ENCODE peak calls at places on chromosomes 12 and 14, in four cellular contexts. H is GM12878, J is HepG2, L is H1. P is an unnamed sample.

GRCh38 chr12:105317942-105318614 is 12.4 kb upstream of the C12orf75 start:
- DNase-seq in H (no peak), J (peak), L (no peak), P (no peak)

GRCh38 chr14:59251811-59252771 is 63.6 kb downstream of the DAAM1 start:
- DNase-seq in H (no peak), J (no peak), L (no peak), P (no peak)

GRCh38 chr12:91098942-91099341 is 12.4 kb downstream of the LUM start:
- DNase-seq in H (no peak), J (no peak), L (no peak), P (no peak)

GRCh38 chr12:55901881-55902490 is 25.7 kb downstream of the PYM1 start:
- DNase-seq in H (no peak), J (no peak), L (no peak), P (no peak)

GRCh38 chr14:33070474-33070873 is 131.8 kb downstream of the NPAS3 start:
- DNase-seq in H (no peak), J (no peak), L (no peak), P (no peak)

GRCh38 chr12:7162691-7163114 is 26.8 kb upstream of the PEX5 start:
- DNase-seq in H (no peak), J (peak), L (peak), P (peak)

GRCh38 chr14:75299064-75299463 is 20.4 kb downstream of the FOS start:
- DNase-seq in H (no peak), J (no peak), L (no peak), P (peak)

GRCh38 chr12:106601031-106601430 is 18.2 kb downstream of the RFX4 start:
- DNase-seq in H (no peak), J (peak), L (no peak), P (peak)

GRCh38 chr12:52295663-52296062 is 4.3 kb upstream of the KRT81 start:
- DNase-seq in H (no peak), J (no peak), L (no peak), P (no peak)

DNA sequence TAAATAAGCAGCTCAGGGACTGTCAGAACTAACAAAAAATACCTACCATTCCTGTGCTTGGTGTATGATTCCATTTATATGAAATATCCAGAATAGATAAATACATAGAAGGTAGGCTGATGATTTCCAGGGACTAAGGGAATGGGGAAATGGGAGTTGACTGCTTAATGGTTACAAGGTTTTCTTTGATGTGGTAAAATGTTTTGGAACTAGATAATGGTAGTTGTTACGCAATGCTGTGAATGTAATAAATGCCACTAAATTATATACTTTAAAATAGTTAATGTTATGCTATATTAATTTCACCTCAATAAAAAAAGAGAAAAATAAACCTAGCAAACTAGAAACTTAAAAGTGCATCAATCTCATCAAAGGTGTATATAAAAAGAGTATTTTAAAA is 41.1 kb downstream of the CEP83 start:
- DNase-seq in H (no peak), J (peak), L (no peak), P (no peak)
- TF ChIP-seq CBX5 in H (no peak), J (no peak), L (no peak), P (no peak)

GRCh38 chr12:95738024-95738611 is 52.4 kb downstream of the NTN4 start:
- DNase-seq in H (no peak), J (peak), L (no peak), P (no peak)

GRCh38 chr12:95740751-95741150 is 49.8 kb downstream of the NTN4 start:
- DNase-seq in H (no peak), J (no peak), L (no peak), P (no peak)

GRCh38 chr12:95742586-95742985 is 48.0 kb downstream of the NTN4 start:
- DNase-seq in H (no peak), J (no peak), L (no peak), P (no peak)

GRCh38 chr12:95739561-95740313 is 50.8 kb downstream of the NTN4 start:
- DNase-seq in H (no peak), J (no peak), L (no peak), P (no peak)

GRCh38 chr12:95741635-95742034 is 48.9 kb downstream of the NTN4 start:
- DNase-seq in H (no peak), J (no peak), L (no peak), P (no peak)
- TF ChIP-seq CBX5 in H (no peak), J (no peak), L (no peak), P (no peak)

GRCh38 chr14:89304972-89305703 is 111.9 kb downstream of the FOXN3 start:
- DNase-seq in H (peak), J (no peak), L (no peak), P (no peak)
- TF ChIP-seq CBX5 in H (no peak), J (no peak), L (no peak), P (no peak)

GRCh38 chr14:65423986-65424385 is 11.5 kb downstream of the FUT8 start:
- DNase-seq in H (no peak), J (no peak), L (no peak), P (no peak)
- TF ChIP-seq CBX5 in H (no peak), J (no peak), L (no peak), P (no peak)

GRCh38 chr12:32024884-32025599 is 65.8 kb downstream of the RESF1 start:
- DNase-seq in H (no peak), J (peak), L (no peak), P (peak)

GRCh38 chr12:32030151-32030550 is 70.9 kb downstream of the RESF1 start:
- DNase-seq in H (no peak), J (no peak), L (no peak), P (peak)

GRCh38 chr12:32030676-32031075 is 71.5 kb downstream of the RESF1 start:
- DNase-seq in H (no peak), J (no peak), L (no peak), P (no peak)

GRCh38 chr12:32025906-32026305 is 66.7 kb downstream of the RESF1 start:
- DNase-seq in H (peak), J (no peak), L (no peak), P (no peak)

GRCh38 chr12:32027684-32028355 is 68.6 kb downstream of the RESF1 start:
- DNase-seq in H (no peak), J (no peak), L (no peak), P (no peak)
- TF ChIP-seq CBX5 in H (no peak), J (no peak), L (no peak), P (no peak)

GRCh38 chr12:22334696-22335290 is at the start of gene ST8SIA1:
- DNase-seq in H (no peak), J (peak), L (no peak), P (no peak)
- TF ChIP-seq CBX5 in H (no peak), J (no peak), L (no peak), P (no peak)

GRCh38 chr12:110585231-110585799 is 2.2 kb upstream of the PPTC7 start:
- DNase-seq in H (no peak), J (no peak), L (no peak), P (no peak)

GRCh38 chr12:110581951-110582285 is 1.2 kb downstream of the PPTC7 start:
- DNase-seq in H (no peak), J (no peak), L (no peak), P (peak)

GRCh38 chr12:110579889-110580253 is 3.2 kb downstream of the PPTC7 start:
- DNase-seq in H (no peak), J (no peak), L (no peak), P (no peak)

GRCh38 chr12:110583137-110584059 is at the start of gene PPTC7:
- DNase-seq in H (peak), J (peak), L (peak), P (peak)

DNA sequence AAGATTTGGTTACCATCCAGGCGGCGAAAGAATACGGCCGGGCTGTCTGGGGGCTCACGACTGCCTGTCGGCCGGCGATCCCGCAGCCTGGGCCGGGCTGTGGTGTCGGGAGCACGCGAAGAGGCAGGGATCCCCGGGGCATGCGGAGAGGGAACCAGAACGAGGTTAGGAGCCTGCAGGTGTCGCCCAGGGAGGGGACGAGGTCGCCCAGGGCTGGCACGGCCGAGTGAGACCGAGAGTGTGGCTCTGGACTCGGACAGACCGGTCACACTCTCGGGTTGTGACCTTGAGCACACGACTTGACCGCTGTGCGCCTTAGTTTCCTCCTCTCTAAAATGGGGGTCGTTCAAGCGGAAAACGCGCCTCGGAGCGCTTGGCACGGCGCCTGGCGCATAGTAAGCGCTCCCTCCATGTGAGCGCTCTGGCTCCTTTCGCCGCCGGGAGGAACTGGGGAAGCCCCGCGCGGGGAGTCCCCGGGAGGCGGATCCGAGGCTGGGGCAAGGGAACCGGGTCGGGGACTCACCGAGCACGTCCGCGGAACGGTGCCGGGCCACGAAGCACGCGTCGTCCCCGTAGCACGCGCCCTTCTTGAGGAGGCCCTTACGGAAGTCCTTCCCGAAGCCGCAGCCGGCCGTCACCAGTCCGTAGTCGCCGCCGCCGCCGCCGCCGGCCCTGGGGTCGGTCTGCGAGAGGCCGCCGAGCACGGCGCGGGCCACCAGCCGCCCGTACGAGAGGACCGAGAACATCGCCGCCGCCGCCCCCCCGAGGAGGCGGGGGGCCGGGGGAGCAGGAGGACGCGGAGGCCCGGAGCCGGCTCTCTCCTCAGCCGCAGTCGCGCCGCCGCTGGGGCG is 607 bp downstream of the PPTC7 start:
- DNase-seq in H (no peak), J (no peak), L (no peak), P (peak)
- TF ChIP-seq CBX5 in H (no peak), J (no peak), L (no peak), P (no peak)

GRCh38 chr14:100868621-100869370 is 34.7 kb downstream of the RTL1 start:
- DNase-seq in H (no peak), J (no peak), L (no peak), P (no peak)
- TF ChIP-seq CBX5 in H (no peak), J (no peak), L (no peak), P (no peak)

GRCh38 chr14:68794856-68795601 is 2.2 kb upstream of the ZFP36L1 start:
- DNase-seq in H (no peak), J (no peak), L (no peak), P (no peak)
- TF ChIP-seq CBX5 in H (no peak), J (no peak), L (no peak), P (no peak)

P was measured in K562.